ENCODE peak calls at places on chromosomes 16 and 17, in six cellular contexts. One of them, this sample, is unnamed.

GRCh38 chr17:14803781-14804180 is 461.3 kb downstream of the PMP22 start:
- DNase-seq in adipocyte: peak
- DNase-seq in neural progenitor cell: no peak
- DNase-seq in fibroblast of lung: peak
- DNase-seq in H9: no peak
- DNase-seq in astrocyte: no peak
- DNase-seq in this sample: no peak

GRCh38 chr17:46108550-46109110 is 84.6 kb downstream of the KANSL1 start:
- DNase-seq in adipocyte: no peak
- DNase-seq in astrocyte: no peak
- DNase-seq in H9: no peak
- DNase-seq in fibroblast of lung: no peak
- DNase-seq in neural progenitor cell: no peak
- DNase-seq in this sample: no peak

GRCh38 chr17:83035722-83036121 is 43.7 kb upstream of the METRNL start:
- DNase-seq in fibroblast of lung: no peak
- DNase-seq in astrocyte: no peak
- DNase-seq in adipocyte: no peak
- DNase-seq in H9: no peak
- DNase-seq in neural progenitor cell: no peak
- DNase-seq in this sample: no peak

GRCh38 chr17:2847601-2848255 is 51.5 kb downstream of the RAP1GAP2 start:
- DNase-seq in fibroblast of lung: no peak
- DNase-seq in astrocyte: no peak
- DNase-seq in H9: no peak
- DNase-seq in neural progenitor cell: no peak
- DNase-seq in adipocyte: no peak
- DNase-seq in this sample: no peak

GRCh38 chr17:73042809-73043685 is 49.4 kb downstream of the SLC39A11 start:
- DNase-seq in adipocyte: peak
- DNase-seq in fibroblast of lung: peak
- DNase-seq in H9: no peak
- DNase-seq in astrocyte: peak
- DNase-seq in neural progenitor cell: no peak
- DNase-seq in this sample: no peak

GRCh38 chr17:61335105-61335844 is 64.4 kb upstream of the TBX2 start:
- DNase-seq in fibroblast of lung: peak
- DNase-seq in adipocyte: peak
- DNase-seq in astrocyte: peak
- DNase-seq in H9: no peak
- DNase-seq in neural progenitor cell: no peak
- DNase-seq in this sample: no peak

GRCh38 chr16:24430937-24431760 is 108.2 kb upstream of the RBBP6 start:
- DNase-seq in H9: no peak
- DNase-seq in fibroblast of lung: no peak
- DNase-seq in neural progenitor cell: no peak
- DNase-seq in adipocyte: no peak
- DNase-seq in astrocyte: no peak
- DNase-seq in this sample: no peak

GRCh38 chr16:77794586-77794985 is 6.2 kb downstream of the VAT1L start:
- DNase-seq in adipocyte: no peak
- DNase-seq in neural progenitor cell: no peak
- DNase-seq in astrocyte: peak
- DNase-seq in H9: no peak
- DNase-seq in fibroblast of lung: peak
- DNase-seq in this sample: no peak

GRCh38 chr16:735982-736453 is 4.8 kb downstream of the CIAO3 start:
- DNase-seq in adipocyte: no peak
- DNase-seq in astrocyte: no peak
- DNase-seq in neural progenitor cell: no peak
- DNase-seq in fibroblast of lung: no peak
- DNase-seq in H9: no peak
- DNase-seq in this sample: no peak

GRCh38 chr16:73414636-73415035 is 366.7 kb upstream of the ZFHX3 start:
- DNase-seq in adipocyte: no peak
- DNase-seq in neural progenitor cell: no peak
- DNase-seq in fibroblast of lung: peak
- DNase-seq in H9: no peak
- DNase-seq in astrocyte: no peak
- DNase-seq in this sample: no peak

GRCh38 chr17:59487161-59487873 is 78.1 kb upstream of the DHX40 start:
- DNase-seq in adipocyte: peak
- DNase-seq in neural progenitor cell: no peak
- DNase-seq in astrocyte: no peak
- DNase-seq in fibroblast of lung: no peak
- DNase-seq in H9: no peak
- DNase-seq in this sample: no peak

GRCh38 chr17:3635474-3636153 is 436 bp downstream of the SHPK start:
- DNase-seq in adipocyte: no peak
- DNase-seq in H9: no peak
- DNase-seq in fibroblast of lung: no peak
- DNase-seq in neural progenitor cell: no peak
- DNase-seq in astrocyte: no peak
- DNase-seq in this sample: no peak

GRCh38 chr17:79978545-79978852 is 57.2 kb downstream of the TBC1D16 start:
- DNase-seq in fibroblast of lung: no peak
- DNase-seq in astrocyte: no peak
- DNase-seq in neural progenitor cell: no peak
- DNase-seq in H9: no peak
- DNase-seq in adipocyte: no peak
- DNase-seq in this sample: no peak

GRCh38 chr16:64276646-64277045 is 845.2 kb downstream of the CDH11 start:
- DNase-seq in H9: no peak
- DNase-seq in fibroblast of lung: no peak
- DNase-seq in astrocyte: no peak
- DNase-seq in adipocyte: peak
- DNase-seq in neural progenitor cell: no peak
- DNase-seq in this sample: no peak

GRCh38 chr17:81967533-81968395 is 6.8 kb upstream of the NOTUM start:
- DNase-seq in H9: peak
- DNase-seq in fibroblast of lung: peak
- DNase-seq in astrocyte: peak
- DNase-seq in adipocyte: peak
- DNase-seq in neural progenitor cell: peak
- DNase-seq in this sample: peak

GRCh38 chr17:66930933-66931332 is 33.6 kb upstream of the CACNG4 start:
- DNase-seq in astrocyte: no peak
- DNase-seq in adipocyte: no peak
- DNase-seq in H9: peak
- DNase-seq in fibroblast of lung: no peak
- DNase-seq in neural progenitor cell: no peak
- DNase-seq in this sample: peak

GRCh38 chr16:49003022-49003421 is 278.6 kb downstream of the CBLN1 start:
- DNase-seq in neural progenitor cell: no peak
- DNase-seq in adipocyte: no peak
- DNase-seq in astrocyte: no peak
- DNase-seq in fibroblast of lung: no peak
- DNase-seq in H9: no peak
- DNase-seq in this sample: no peak

GRCh38 chr17:82804442-82805191 is 35.2 kb downstream of the ZNF750 start:
- DNase-seq in astrocyte: peak
- DNase-seq in fibroblast of lung: peak
- DNase-seq in neural progenitor cell: no peak
- DNase-seq in H9: no peak
- DNase-seq in adipocyte: no peak
- DNase-seq in this sample: no peak

GRCh38 chr17:77697480-77698400 is 260.8 kb upstream of the TNRC6C start:
- DNase-seq in H9: peak
- DNase-seq in neural progenitor cell: no peak
- DNase-seq in adipocyte: no peak
- DNase-seq in fibroblast of lung: no peak
- DNase-seq in astrocyte: no peak
- DNase-seq in this sample: peak

GRCh38 chr17:28720247-28720996 is 637 bp downstream of the RPL23A start:
- DNase-seq in adipocyte: no peak
- DNase-seq in neural progenitor cell: no peak
- DNase-seq in astrocyte: no peak
- DNase-seq in H9: no peak
- DNase-seq in fibroblast of lung: no peak
- DNase-seq in this sample: no peak

GRCh38 chr16:1019934-1020305 is 38.4 kb downstream of the SOX8 start:
- DNase-seq in H9: no peak
- DNase-seq in adipocyte: no peak
- DNase-seq in fibroblast of lung: no peak
- DNase-seq in neural progenitor cell: no peak
- DNase-seq in astrocyte: no peak
- DNase-seq in this sample: no peak

GRCh38 chr16:648071-648785 is 937 bp upstream of the WDR90 start:
- DNase-seq in astrocyte: no peak
- DNase-seq in adipocyte: peak
- DNase-seq in H9: peak
- DNase-seq in fibroblast of lung: no peak
- DNase-seq in neural progenitor cell: peak
- DNase-seq in this sample: peak

GRCh38 chr17:47207143-47208067 is 1.7 kb upstream of the MYL4 start:
- DNase-seq in neural progenitor cell: no peak
- DNase-seq in fibroblast of lung: no peak
- DNase-seq in H9: no peak
- DNase-seq in astrocyte: no peak
- DNase-seq in adipocyte: no peak
- DNase-seq in this sample: peak

GRCh38 chr17:47205419-47205963 is 3.7 kb upstream of the MYL4 start:
- DNase-seq in astrocyte: peak
- DNase-seq in H9: peak
- DNase-seq in fibroblast of lung: peak
- DNase-seq in adipocyte: peak
- DNase-seq in neural progenitor cell: no peak
- DNase-seq in this sample: peak

GRCh38 chr17:47204722-47205418 is 4.3 kb upstream of the MYL4 start:
- DNase-seq in astrocyte: peak
- DNase-seq in fibroblast of lung: peak
- DNase-seq in H9: no peak
- DNase-seq in adipocyte: peak
- DNase-seq in neural progenitor cell: no peak
- DNase-seq in this sample: no peak

GRCh38 chr17:47201168-47201567 is 8.0 kb upstream of the MYL4 start:
- DNase-seq in adipocyte: no peak
- DNase-seq in neural progenitor cell: no peak
- DNase-seq in fibroblast of lung: no peak
- DNase-seq in astrocyte: no peak
- DNase-seq in H9: no peak
- DNase-seq in this sample: no peak

GRCh38 chr17:47203984-47204721 is 5.0 kb upstream of the MYL4 start:
- DNase-seq in neural progenitor cell: no peak
- DNase-seq in H9: no peak
- DNase-seq in adipocyte: no peak
- DNase-seq in fibroblast of lung: no peak
- DNase-seq in astrocyte: peak
- DNase-seq in this sample: no peak
- H3K9ac ChIP-seq in neural progenitor cell: no peak
- H3K9ac ChIP-seq in H9: no peak
- H3K9ac ChIP-seq in adipocyte: no peak
- H3K9ac ChIP-seq in fibroblast of lung: no peak
- H3K9ac ChIP-seq in astrocyte: no peak
- H3K9ac ChIP-seq in this sample: no peak

DNA sequence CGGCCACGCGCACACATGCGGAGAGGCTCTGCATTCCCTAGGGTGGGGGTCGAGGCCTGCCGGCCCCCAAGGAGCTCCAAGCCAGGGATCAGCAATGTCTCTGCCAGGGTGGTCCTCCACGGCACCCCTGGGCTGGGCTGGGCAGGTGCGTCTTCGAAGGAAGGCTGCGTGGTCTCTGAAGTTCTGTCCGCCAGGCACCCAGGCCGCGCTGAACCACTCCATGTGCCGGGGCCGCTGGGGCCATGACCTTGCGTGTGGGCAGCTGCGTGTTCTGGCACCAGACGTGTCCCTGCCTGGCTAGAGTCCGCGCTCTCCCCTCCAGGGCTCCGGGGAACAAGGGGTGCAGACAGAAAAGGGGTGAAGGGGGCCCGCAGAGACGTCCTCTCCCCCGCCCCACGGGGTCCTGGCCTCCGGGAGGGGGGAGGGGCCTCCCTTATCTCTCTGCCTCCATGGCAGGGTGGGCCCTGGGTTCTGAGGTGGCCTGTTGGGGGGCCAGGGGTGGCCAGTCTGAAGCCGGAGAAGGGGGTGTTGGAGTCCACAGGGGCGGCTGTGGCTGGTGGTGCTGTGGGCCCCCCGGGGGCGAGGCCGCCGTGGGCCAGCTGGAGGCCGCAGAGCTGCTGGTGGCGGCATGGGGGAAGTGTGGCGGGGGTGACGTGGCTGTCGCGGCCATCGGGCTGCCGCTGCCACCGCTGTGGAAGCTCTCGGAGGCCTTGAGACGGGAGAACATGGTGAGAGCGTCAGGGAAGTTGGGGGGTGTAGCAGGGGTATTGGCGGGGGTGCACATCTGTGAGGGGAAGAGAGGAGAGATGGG is 5.3 kb downstream of the UBALD1 start:
- DNase-seq in neural progenitor cell: no peak
- DNase-seq in astrocyte: no peak
- DNase-seq in H9: no peak
- DNase-seq in fibroblast of lung: no peak
- DNase-seq in adipocyte: no peak
- DNase-seq in this sample: peak
- H3K9ac ChIP-seq in neural progenitor cell: no peak
- H3K9ac ChIP-seq in astrocyte: no peak
- H3K9ac ChIP-seq in H9: no peak
- H3K9ac ChIP-seq in fibroblast of lung: no peak
- H3K9ac ChIP-seq in adipocyte: no peak
- H3K9ac ChIP-seq in this sample: no peak

GRCh38 chr16:11967195-11967911 is 2.3 kb downstream of the TNFRSF17 start:
- DNase-seq in astrocyte: no peak
- DNase-seq in fibroblast of lung: no peak
- DNase-seq in H9: no peak
- DNase-seq in neural progenitor cell: no peak
- DNase-seq in adipocyte: no peak
- DNase-seq in this sample: no peak
- H3K9ac ChIP-seq in astrocyte: no peak
- H3K9ac ChIP-seq in fibroblast of lung: no peak
- H3K9ac ChIP-seq in H9: no peak
- H3K9ac ChIP-seq in neural progenitor cell: no peak
- H3K9ac ChIP-seq in adipocyte: no peak
- H3K9ac ChIP-seq in this sample: no peak

DNA sequence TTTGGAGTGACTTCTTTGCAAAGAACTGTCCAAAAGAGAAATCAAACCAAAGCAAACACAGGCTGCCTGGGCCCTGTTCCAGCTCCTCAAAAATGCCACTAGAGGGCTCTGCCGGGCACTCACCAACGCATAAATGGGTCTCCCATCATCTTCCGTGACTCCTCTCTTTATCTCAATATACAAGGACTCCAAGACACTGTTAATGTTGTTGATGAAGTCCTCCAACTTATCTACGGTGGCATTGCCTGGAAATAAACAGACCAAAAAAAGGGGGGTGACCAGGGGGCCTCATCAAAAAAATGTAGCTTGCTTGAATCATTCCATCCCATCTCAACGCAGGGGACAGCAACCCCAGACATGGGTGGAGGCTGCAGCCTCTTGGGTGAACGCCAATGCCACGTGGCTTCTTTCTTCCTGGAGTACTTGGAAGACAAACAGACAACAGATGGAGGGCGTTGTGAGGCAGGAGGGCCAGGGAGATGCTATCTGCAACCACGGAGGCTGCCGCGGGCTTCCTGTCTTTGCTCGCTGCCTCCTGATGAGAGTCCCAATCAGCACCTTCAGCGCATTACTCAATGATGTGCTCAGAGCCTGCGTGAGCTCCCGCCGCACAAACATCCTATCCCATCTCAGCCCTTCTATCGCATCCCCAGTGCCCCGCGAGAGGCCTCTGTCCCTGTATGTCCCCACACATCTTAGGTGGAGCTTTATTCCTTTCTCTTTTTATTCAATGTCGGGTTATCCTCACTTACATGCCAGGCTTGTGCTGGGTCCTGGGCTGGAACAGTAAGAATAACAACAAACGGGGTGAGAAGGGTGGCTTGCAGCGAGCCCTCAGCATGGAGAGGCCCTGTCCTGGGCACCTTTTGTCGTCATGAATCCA is 32.0 kb downstream of the KDM8 start:
- DNase-seq in astrocyte: peak
- DNase-seq in fibroblast of lung: peak
- DNase-seq in neural progenitor cell: peak
- DNase-seq in adipocyte: peak
- DNase-seq in H9: peak
- DNase-seq in this sample: peak
- H3K9ac ChIP-seq in astrocyte: peak
- H3K9ac ChIP-seq in fibroblast of lung: peak
- H3K9ac ChIP-seq in neural progenitor cell: no peak
- H3K9ac ChIP-seq in adipocyte: peak
- H3K9ac ChIP-seq in H9: no peak
- H3K9ac ChIP-seq in this sample: no peak

This sample was measured in endodermal cell.